ENCODE peak calls at places on chromosomes 4 and X, in nine cellular contexts. W is sigmoid colon; O is CD8-positive, alpha-beta T cell; K is A549; P is uterus; E is mammary epithelial cell; H is psoas muscle; G is dorsolateral prefrontal cortex; C is brain microvascular endothelial cell. R is an unnamed sample.

GRCh38 chr4:77599378-77599777 is 6.2 kb upstream of the CXCL13 start:
- DNase-seq in W (no peak), O (no peak), K (peak; percentile 34), P (no peak), E (peak; percentile 42), H (no peak), G (no peak), C (peak; percentile 55), R (peak; percentile 63)

GRCh38 chrX:53223955-53224859 is 800 bp downstream of the KDM5C start:
- DNase-seq in W (no peak), O (no peak), K (peak; percentile 13), P (peak; percentile 22), E (peak; percentile 82), H (peak; percentile 67), G (no peak), C (peak; percentile 33), R (peak; percentile 38)

GRCh38 chrX:68402094-68402493 is 31.2 kb downstream of the OPHN1 start:
- DNase-seq in W (no peak), O (no peak), K (no peak), P (no peak), E (no peak), H (no peak), G (no peak), C (no peak), R (no peak)

GRCh38 chr4:2796261-2797187 is 3.6 kb downstream of the SH3BP2 start:
- DNase-seq in W (peak; percentile 70), O (no peak), K (peak; percentile 82), P (peak; percentile 14), E (peak; percentile 31), H (peak; percentile 57), G (no peak), C (no peak), R (peak; percentile 92)

GRCh38 chrX:68584221-68584620 is 63.2 kb upstream of the STARD8 start:
- DNase-seq in W (no peak), O (no peak), K (no peak), P (no peak), E (no peak), H (no peak), G (no peak), C (no peak), R (no peak)

GRCh38 chrX:150329888-150330287 is 33.2 kb upstream of the MAMLD1 start:
- DNase-seq in W (no peak), O (no peak), K (no peak), P (no peak), E (no peak), H (no peak), G (no peak), C (no peak), R (no peak)

GRCh38 chr4:118076958-118077766 is 42.9 kb downstream of the NDST3 start:
- DNase-seq in W (no peak), O (no peak), K (peak; percentile 21), P (no peak), E (peak; percentile 13), H (peak; percentile 19), G (no peak), C (peak; percentile 45), R (peak; percentile 16)

GRCh38 chr4:169975837-169976796 is 50.1 kb downstream of the MFAP3L start:
- DNase-seq in W (no peak), O (no peak), K (peak; percentile 12), P (no peak), E (peak; percentile 7), H (no peak), G (no peak), C (no peak), R (peak; percentile 29)

GRCh38 chr4:115054836-115055235 is 58.6 kb downstream of the NDST4 start:
- DNase-seq in W (no peak), O (no peak), K (no peak), P (no peak), E (no peak), H (no peak), G (no peak), C (no peak), R (no peak)

GRCh38 chrX:7927259-7928167 is at the start of gene PNPLA4:
- DNase-seq in W (peak; percentile 85), O (peak; percentile 69), K (peak; percentile 87), P (peak; percentile 71), E (peak; percentile 87), H (peak; percentile 89), G (peak; percentile 65), C (peak; percentile 64), R (peak; percentile 82)

GRCh38 chr4:149784018-149784417 is 31.6 kb downstream of the IQCM start:
- DNase-seq in W (no peak), O (no peak), K (no peak), P (no peak), E (peak; percentile 66), H (no peak), G (no peak), C (peak; percentile 6), R (no peak)

GRCh38 chr4:89121711-89122387 is 10.5 kb downstream of the TIGD2 start:
- DNase-seq in W (no peak), O (no peak), K (peak; percentile 79), P (no peak), E (no peak), H (no peak), G (no peak), C (peak; percentile 19), R (no peak)

GRCh38 chr4:70747874-70748273 is 26.1 kb downstream of the RUFY3 start:
- DNase-seq in W (no peak), O (no peak), K (no peak), P (no peak), E (no peak), H (no peak), G (no peak), C (peak; percentile 49), R (no peak)

GRCh38 chrX:21255207-21255606 is 119.0 kb upstream of the CNKSR2 start:
- DNase-seq in W (no peak), O (no peak), K (no peak), P (no peak), E (no peak), H (no peak), G (no peak), C (no peak), R (no peak)

GRCh38 chr4:15034071-15034764 is 31.9 kb downstream of the CPEB2 start:
- DNase-seq in W (no peak), O (no peak), K (no peak), P (no peak), E (peak; percentile 90), H (no peak), G (no peak), C (peak; percentile 77), R (no peak)

GRCh38 chr4:25919676-25920075 is 5.7 kb downstream of the SMIM20 start:
- DNase-seq in W (no peak), O (no peak), K (no peak), P (no peak), E (no peak), H (no peak), G (no peak), C (no peak), R (peak; percentile 92)

DNA sequence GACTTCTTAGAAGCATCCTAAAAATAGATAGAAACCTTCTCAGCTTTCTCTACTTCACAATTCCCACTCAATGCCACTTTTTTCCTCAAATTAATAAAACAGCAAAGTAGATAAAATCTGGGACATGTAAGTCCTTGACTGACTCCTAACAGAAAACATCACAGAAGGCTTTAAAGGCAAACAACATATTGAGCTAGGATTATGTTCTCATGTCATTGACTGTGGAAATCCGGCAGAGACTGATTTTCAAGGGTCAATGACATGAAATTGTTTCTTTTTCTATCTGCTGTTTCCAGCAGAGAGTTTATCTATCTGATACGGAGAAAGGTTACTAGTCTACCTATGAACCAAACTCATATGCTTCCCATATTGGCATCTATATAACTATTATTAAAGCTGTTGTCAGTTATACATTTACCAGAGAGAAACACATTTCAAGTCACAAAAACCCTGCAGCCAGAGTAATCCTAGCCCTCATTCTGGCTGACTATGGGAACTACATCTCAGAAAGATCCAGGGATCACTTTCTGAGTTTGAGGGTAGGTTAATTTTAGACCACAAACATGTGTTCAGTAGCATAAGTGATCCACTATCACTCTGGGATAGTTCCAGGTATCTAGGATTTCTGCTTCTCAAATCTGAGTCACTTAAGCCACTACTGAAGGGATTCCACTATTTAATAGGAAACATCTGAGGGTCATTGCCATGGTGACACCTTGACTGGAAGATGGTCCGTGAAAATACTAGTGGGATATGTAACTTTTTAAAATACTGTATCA is 147.6 kb downstream of the PPP3CA start:
- DNase-seq in W (no peak), O (no peak), K (peak; percentile 19), P (no peak), E (peak; percentile 20), H (no peak), G (no peak), C (peak; percentile 28), R (no peak)
- H3K27ac ChIP-seq in W (peak overlapping the region; percentile 50), O (no peak overlapping the region), K (peak overlapping the region; percentile 90), P (no peak overlapping the region), E (peak overlapping the region; percentile 65), H (peak overlapping the region; percentile 75), G (no peak overlapping the region), C (peak overlapping the region; percentile 89), R (no peak overlapping the region)

GRCh38 chr4:121701263-121701662 is 4.5 kb upstream of the ANXA5 start:
- DNase-seq in W (no peak), O (no peak), K (no peak), P (no peak), E (no peak), H (no peak), G (no peak), C (no peak), R (no peak)
- H3K27ac ChIP-seq in W (no peak overlapping the region), O (no peak overlapping the region), K (no peak overlapping the region), P (no peak overlapping the region), E (no peak overlapping the region), H (no peak overlapping the region), G (no peak overlapping the region), C (no peak overlapping the region), R (no peak overlapping the region)

GRCh38 chr4:183409463-183409862 is 35.0 kb upstream of the CDKN2AIP start:
- DNase-seq in W (peak; percentile 14), O (no peak), K (no peak), P (no peak), E (no peak), H (no peak), G (no peak), C (no peak), R (no peak)

GRCh38 chr4:183408791-183409190 is 35.6 kb upstream of the CDKN2AIP start:
- DNase-seq in W (peak; percentile 53), O (no peak), K (no peak), P (no peak), E (no peak), H (no peak), G (no peak), C (no peak), R (peak; percentile 48)

GRCh38 chr4:183405371-183405770 is 39.1 kb upstream of the CDKN2AIP start:
- DNase-seq in W (peak; percentile 14), O (no peak), K (no peak), P (no peak), E (no peak), H (no peak), G (no peak), C (no peak), R (peak; percentile 62)

GRCh38 chr4:183407635-183408463 is 36.6 kb upstream of the CDKN2AIP start:
- DNase-seq in W (peak; percentile 46), O (no peak), K (no peak), P (no peak), E (no peak), H (no peak), G (no peak), C (no peak), R (no peak)

GRCh38 chr4:183407128-183407585 is 37.3 kb upstream of the CDKN2AIP start:
- DNase-seq in W (peak; percentile 84), O (peak; percentile 87), K (peak; percentile 67), P (peak; percentile 84), E (peak; percentile 63), H (peak; percentile 89), G (peak; percentile 85), C (peak; percentile 67), R (peak; percentile 79)
- H3K27ac ChIP-seq in W (peak overlapping the region; percentile 51), O (peak overlapping the region; percentile 52), K (peak overlapping the region; percentile 79), P (peak overlapping the region; percentile 56), E (no peak overlapping the region), H (no peak overlapping the region), G (peak overlapping the region; percentile 82), C (no peak overlapping the region), R (no peak overlapping the region)

GRCh38 chrX:154730271-154730883 is 20.5 kb downstream of the GAB3 start:
- DNase-seq in W (no peak), O (no peak), K (no peak), P (peak; percentile 40), E (no peak), H (peak; percentile 57), G (no peak), C (peak; percentile 37), R (no peak)
- H3K27ac ChIP-seq in W (peak overlapping the region; percentile 81), O (peak overlapping the region; percentile 1), K (peak overlapping the region; percentile 38), P (peak overlapping the region; percentile 65), E (no peak overlapping the region), H (peak overlapping the region; percentile 67), G (no peak overlapping the region), C (peak overlapping the region; percentile 66), R (peak overlapping the region; percentile 82)

R was measured in small intestine.